ENCODE peak calls at places on chromosomes 6 and 20, in six cellular contexts. Y, E, K, G, T and C are unnamed samples.

GRCh38 chr6:13305256-13305650 is 23.1 kb downstream of the TBC1D7 start:
- DNase-seq in T (no peak), E (no peak), G (no peak), Y (no peak), K (no peak), C (no peak)

GRCh38 chr6:170083236-170084051 is 207.4 kb downstream of the DLL1 start:
- DNase-seq in K (no peak), Y (peak; percentile 23), T (no peak), E (no peak), G (peak; percentile 56), C (peak; percentile 6)

GRCh38 chr6:134925800-134926199 is 24.1 kb downstream of the ALDH8A1 start:
- DNase-seq in Y (no peak), G (no peak), E (no peak), K (no peak), T (no peak), C (no peak)

GRCh38 chr6:151084275-151084674 is 155.5 kb upstream of the AKAP12 start:
- DNase-seq in K (no peak), E (no peak), T (no peak), G (peak; percentile 46), Y (no peak), C (no peak)

GRCh38 chr6:132369526-132369925 is 31.7 kb downstream of the MOXD1 start:
- DNase-seq in Y (no peak), K (no peak), G (no peak), E (no peak), T (no peak), C (no peak)

GRCh38 chr6:22251331-22251730 is 45.5 kb downstream of the PRL start:
- DNase-seq in K (no peak), T (no peak), Y (no peak), G (no peak), E (no peak), C (no peak)

GRCh38 chr6:133835901-133836300 is 53.0 kb upstream of the TCF21 start:
- DNase-seq in G (no peak), Y (no peak), T (no peak), K (no peak), E (no peak), C (no peak)

GRCh38 chr6:14092301-14092700 is 25.3 kb upstream of the CD83 start:
- DNase-seq in K (no peak), G (no peak), T (no peak), Y (no peak), E (no peak), C (no peak)

GRCh38 chr6:152821525-152821924 is 70.9 kb downstream of the VIP start:
- DNase-seq in Y (no peak), G (no peak), E (no peak), K (no peak), T (no peak), C (no peak)

GRCh38 chr6:163603395-163603794 is 188.9 kb downstream of the QKI start:
- DNase-seq in K (no peak), G (no peak), T (no peak), E (no peak), Y (no peak), C (no peak)

DNA sequence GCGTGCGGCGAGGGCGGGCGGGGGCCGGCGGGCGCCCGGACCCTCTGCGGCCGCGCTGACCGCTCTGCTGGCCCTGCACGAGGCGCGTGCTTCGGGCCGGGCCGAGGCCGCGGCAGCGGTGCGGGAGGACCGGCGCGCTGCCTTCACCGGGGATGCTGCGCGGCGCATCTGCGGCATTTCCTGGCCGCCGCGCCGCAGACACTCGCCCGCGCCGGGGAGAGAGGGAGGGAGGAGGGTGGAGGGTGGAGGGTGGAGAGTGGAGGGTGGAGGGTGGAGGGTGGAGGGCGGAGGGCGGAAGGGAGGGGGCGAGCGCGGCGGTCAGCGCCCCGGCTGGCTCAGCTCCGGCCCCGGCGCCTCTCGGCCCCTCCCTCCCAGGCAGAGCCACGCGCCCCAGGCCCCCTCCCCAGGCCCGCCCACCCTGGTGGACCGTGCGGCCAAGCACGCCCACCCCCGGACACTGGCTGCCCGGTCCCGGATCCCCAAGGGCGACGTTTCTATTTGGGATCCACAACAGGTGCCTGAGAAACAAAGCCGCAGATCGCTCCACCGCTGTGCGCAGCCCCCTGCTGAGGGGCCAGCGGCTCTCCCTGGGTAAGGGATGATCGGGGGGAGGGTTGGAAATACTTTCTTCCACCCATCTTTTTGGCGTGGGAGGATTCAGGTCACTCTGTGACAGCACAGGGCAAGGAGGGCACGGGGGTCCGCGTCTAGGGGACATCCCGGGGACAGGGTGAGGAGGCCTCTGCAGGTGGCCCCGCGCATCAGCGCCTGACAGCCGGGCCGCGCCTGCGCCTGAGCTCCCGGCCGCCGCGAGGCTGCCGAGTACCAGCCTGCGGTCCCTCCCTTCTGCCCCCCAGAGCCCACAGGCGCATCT is 111.2 kb upstream of the BEND6 start:
- DNase-seq in G (peak; percentile 89), Y (peak; percentile 43), E (peak; percentile 91), K (peak; percentile 84), T (peak; percentile 96), C (peak; percentile 68)
- H3K27ac ChIP-seq in G (peak overlapping the region; percentile 94), Y (peak overlapping the region; percentile 91), E (peak overlapping the region; percentile 75), K (peak overlapping the region; percentile 89), T (peak overlapping the region; percentile 78), C (peak overlapping the region; percentile 82)

GRCh38 chr6:7215798-7216231 is 97.2 kb downstream of the SSR1 start:
- DNase-seq in G (no peak), E (no peak), T (no peak), Y (no peak), K (no peak), C (no peak)
- H3K27ac ChIP-seq in G (no peak overlapping the region), E (no peak overlapping the region), T (no peak overlapping the region), Y (no peak overlapping the region), K (peak overlapping the region; percentile 92), C (no peak overlapping the region)

DNA sequence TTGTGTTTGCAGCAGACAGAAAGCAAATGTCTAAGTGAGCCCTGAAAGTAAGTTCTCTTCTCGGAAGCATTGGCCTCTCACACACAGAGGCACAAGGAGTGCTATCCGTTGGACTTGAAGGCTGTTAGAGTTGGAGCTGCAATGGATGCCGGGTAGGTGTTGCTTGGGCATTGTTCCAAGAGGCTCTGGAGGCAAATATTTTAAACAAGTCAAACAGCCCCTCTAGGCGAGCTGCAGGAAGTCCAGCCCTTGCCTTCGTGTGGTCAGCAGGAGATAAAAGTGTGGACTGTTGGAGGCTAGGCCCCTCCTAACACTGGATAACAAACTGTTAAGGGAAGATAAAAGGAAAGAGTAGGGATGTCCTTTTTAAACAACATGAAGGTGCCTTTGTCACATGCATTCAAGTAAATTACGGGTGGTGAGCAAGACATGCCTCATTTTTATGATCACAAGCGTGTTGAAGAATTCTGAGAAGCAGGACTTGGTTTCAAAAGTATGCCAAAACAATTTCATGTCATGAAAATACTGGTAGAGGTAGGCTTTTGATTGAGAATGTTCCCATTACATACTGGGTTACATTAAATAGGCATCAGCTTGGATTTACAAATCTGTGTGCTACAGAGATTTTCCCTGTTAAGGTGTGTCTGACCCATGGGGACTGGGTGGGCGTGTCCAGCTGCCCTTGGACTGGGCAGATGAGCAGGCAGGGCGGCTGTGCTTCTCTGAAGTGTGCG is 57.4 kb downstream of the RREB1 start:
- DNase-seq in G (no peak), K (no peak), T (no peak), E (no peak), Y (peak; percentile 63), C (no peak)
- H3K27ac ChIP-seq in G (no peak overlapping the region), K (peak overlapping the region; percentile 87), T (no peak overlapping the region), E (no peak overlapping the region), Y (peak overlapping the region; percentile 84), C (peak overlapping the region; percentile 82)

DNA sequence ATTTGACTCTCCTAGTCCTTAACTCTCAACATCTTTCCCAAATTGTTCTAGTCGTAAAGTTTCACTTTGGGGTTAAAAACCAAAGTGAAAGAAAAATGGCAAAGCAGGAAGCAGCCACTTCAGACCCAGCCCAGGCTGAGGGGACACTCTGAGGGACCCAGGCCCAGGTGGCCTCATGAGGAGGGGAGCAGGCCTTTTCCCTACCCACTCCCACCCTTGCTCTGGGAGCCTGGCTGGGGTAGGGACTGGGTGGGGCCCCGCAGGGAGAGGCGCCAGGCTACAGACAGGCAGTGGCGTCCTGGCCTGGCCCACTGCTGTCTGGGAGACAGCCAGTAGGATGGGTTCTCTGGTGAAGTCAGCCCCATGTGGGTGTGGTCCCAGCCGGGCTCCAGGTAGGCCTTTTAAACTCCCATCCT is 68.7 kb upstream of the MYL9 start:
- DNase-seq in G (no peak), T (no peak), K (no peak), E (peak; percentile 72), Y (peak; percentile 54), C (peak; percentile 82)
- H3K27ac ChIP-seq in G (peak overlapping the region; percentile 91), T (no peak overlapping the region), K (no peak overlapping the region), E (peak overlapping the region; percentile 56), Y (peak overlapping the region; percentile 78), C (peak overlapping the region; percentile 86)